ENCODE peak calls at places on chromosome 3, in four cellular contexts. N is cardiac muscle cell, G is brain microvascular endothelial cell, T is IMR-90. Y is an unnamed sample. For H3K36me3, the result is how much of the 10 kb centered on the place peaks cover.

GRCh38 chr3:105598047-105598796 is 231.5 kb downstream of the ALCAM start:
- DNase-seq in N (peak), G (peak), T (peak), Y (peak)

GRCh38 chr3:124352143-124352528 is 360.2 kb upstream of the ROPN1 start:
- DNase-seq in T (no peak), G (no peak), N (no peak), Y (no peak)

GRCh38 chr3:9778102-9778501 is 8.4 kb upstream of the CAMK1 start:
- DNase-seq in T (peak), N (peak), G (peak), Y (peak)

GRCh38 chr3:54356299-54357037 is 234.1 kb downstream of the CACNA2D3 start:
- DNase-seq in G (no peak), N (peak), T (no peak), Y (no peak)

GRCh38 chr3:44065311-44065710 is 176.4 kb upstream of the TOPAZ1 start:
- DNase-seq in G (no peak), N (peak), T (no peak), Y (no peak)

GRCh38 chr3:14634763-14635400 is 16.7 kb upstream of the CCDC174 start:
- DNase-seq in G (no peak), N (no peak), T (peak), Y (no peak)

GRCh38 chr3:157079677-157080369 is 80.1 kb downstream of the CCNL1 start:
- DNase-seq in N (peak), G (no peak), T (no peak), Y (no peak)

GRCh38 chr3:146507331-146508120 is 36.9 kb downstream of the PLSCR1 start:
- DNase-seq in T (no peak), N (no peak), G (no peak), Y (no peak)

GRCh38 chr3:118785415-118785814 is 249.2 kb downstream of the IGSF11 start:
- DNase-seq in T (no peak), N (no peak), G (no peak), Y (no peak)

GRCh38 chr3:23809840-23810341 is 4.1 kb downstream of the UBE2E1 start:
- DNase-seq in G (no peak), N (no peak), T (no peak), Y (no peak)

GRCh38 chr3:55060921-55061555 is 133.2 kb upstream of the LRTM1 start:
- DNase-seq in N (no peak), T (peak), G (no peak), Y (no peak)

GRCh38 chr3:134427400-134428111 is 53.3 kb upstream of the AMOTL2 start:
- DNase-seq in T (peak), G (peak), N (peak), Y (peak)

GRCh38 chr3:86998551-86998950 is 7.6 kb upstream of the VGLL3 start:
- DNase-seq in T (no peak), G (no peak), N (no peak), Y (no peak)

GRCh38 chr3:30232546-30232945 is 373.9 kb upstream of the TGFBR2 start:
- DNase-seq in G (no peak), T (no peak), N (no peak), Y (no peak)

GRCh38 chr3:110413807-110414748 is 657.5 kb upstream of the NECTIN3 start:
- DNase-seq in N (peak), G (peak), T (peak), Y (no peak)

GRCh38 chr3:166282931-166283330 is 445.7 kb upstream of the BCHE start:
- DNase-seq in T (no peak), G (no peak), N (no peak), Y (no peak)

GRCh38 chr3:129320825-129321487 is 42.3 kb downstream of the HMCES start:
- DNase-seq in G (no peak), N (no peak), T (no peak), Y (no peak)

GRCh38 chr3:154656496-154656895 is 226.5 kb upstream of the GPR149 start:
- DNase-seq in T (no peak), N (no peak), G (no peak), Y (no peak)

DNA sequence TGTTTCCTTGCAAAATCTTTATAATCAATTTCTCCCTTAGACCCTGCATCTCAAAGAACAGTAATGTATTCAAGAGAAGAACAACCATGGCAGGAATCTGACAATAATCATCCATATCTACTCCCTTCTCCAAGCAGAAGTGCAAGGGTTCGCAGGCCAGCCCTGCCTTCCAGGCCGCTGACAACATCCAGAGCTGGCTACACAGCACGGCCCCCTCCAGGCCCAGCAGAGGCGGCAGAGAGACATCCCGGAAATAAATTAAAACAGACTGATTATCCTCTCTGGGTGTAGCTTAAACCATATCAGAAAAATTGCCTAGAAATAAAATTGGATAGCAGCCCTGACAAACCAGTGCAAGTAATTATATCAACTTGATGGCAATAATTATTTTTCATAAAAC is 223.3 kb downstream of the FAM43A start:
- DNase-seq in N (peak), G (no peak), T (no peak), Y (no peak)
- TF ChIP-seq CTCF in N (peak), G (no peak), T (no peak), Y (no peak)

GRCh38 chr3:107238787-107239186 is 138.5 kb upstream of the CCDC54 start:
- DNase-seq in N (no peak), T (no peak), G (no peak), Y (no peak)

GRCh38 chr3:107235193-107235922 is 141.9 kb upstream of the CCDC54 start:
- DNase-seq in T (peak), G (peak), N (peak), Y (no peak)

GRCh38 chr3:107239703-107240102 is 137.5 kb upstream of the CCDC54 start:
- DNase-seq in G (no peak), N (no peak), T (no peak), Y (no peak)

GRCh38 chr3:107236661-107237375 is 140.4 kb upstream of the CCDC54 start:
- DNase-seq in N (no peak), T (no peak), G (no peak), Y (no peak)

GRCh38 chr3:107235923-107236315 is 141.3 kb upstream of the CCDC54 start:
- DNase-seq in N (peak), T (peak), G (peak), Y (peak)
- H3K4me3 ChIP-seq in N (no peak), T (peak), G (peak), Y (peak)

GRCh38 chr3:108554913-108555571 is 34.2 kb downstream of the CIP2A start:
- DNase-seq in T (no peak), G (no peak), N (no peak), Y (no peak)
- H3K36me3 ChIP-seq in T (under half), G (under half), N (under half), Y (under half)

GRCh38 chr3:143974877-143975238 is 3.2 kb downstream of the DIPK2A start:
- DNase-seq in N (no peak), T (peak), G (no peak), Y (no peak)

GRCh38 chr3:143974181-143974876 is 2.7 kb downstream of the DIPK2A start:
- DNase-seq in G (no peak), N (no peak), T (no peak), Y (no peak)

GRCh38 chr3:143977326-143978262 is 6.0 kb downstream of the DIPK2A start:
- DNase-seq in G (no peak), T (peak), N (peak), Y (no peak)

GRCh38 chr3:143973352-143974021 is 1.9 kb downstream of the DIPK2A start:
- DNase-seq in T (peak), G (peak), N (peak), Y (no peak)

DNA sequence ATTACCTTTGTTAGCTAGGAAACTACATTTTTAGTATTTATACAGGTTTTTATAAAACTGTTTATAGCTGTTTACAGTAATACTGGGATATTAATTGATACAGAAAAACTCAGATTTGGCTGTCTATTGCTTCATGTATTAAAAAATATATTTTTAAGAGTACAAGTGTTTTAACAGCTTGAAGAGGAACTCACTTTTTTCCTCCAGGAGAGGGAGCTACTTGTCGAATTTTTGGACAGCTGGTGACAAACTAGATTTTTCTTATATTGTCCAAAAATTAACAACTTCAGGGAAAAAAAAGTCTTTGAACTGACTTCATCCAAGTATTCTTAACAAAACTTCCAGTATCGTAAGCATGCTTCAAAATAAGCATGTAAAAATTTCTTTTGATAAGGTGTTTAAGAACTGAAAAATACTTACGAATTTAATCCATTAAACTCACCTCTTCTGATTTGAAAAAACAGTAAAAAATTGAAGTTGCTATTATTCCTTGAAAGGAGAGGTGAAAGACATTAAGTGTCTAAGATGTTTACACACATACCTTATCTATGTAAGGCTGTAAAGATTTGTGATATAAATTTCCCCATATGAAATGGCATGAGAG is 4.0 kb downstream of the DIPK2A start:
- DNase-seq in T (peak), N (peak), G (peak), Y (no peak)
- TF ChIP-seq CTCF in T (peak), N (peak), G (peak), Y (peak)

GRCh38 chr3:71903141-71903540 is 118.2 kb upstream of the PROK2 start:
- DNase-seq in N (peak), G (no peak), T (no peak), Y (no peak)
- H3K4me3 ChIP-seq in N (no peak), G (no peak), T (no peak), Y (no peak)

GRCh38 chr3:67517781-67518180 is 136.6 kb downstream of the SUCLG2 start:
- DNase-seq in N (no peak), T (no peak), G (no peak), Y (no peak)

GRCh38 chr3:67515778-67516177 is 138.6 kb downstream of the SUCLG2 start:
- DNase-seq in G (no peak), N (peak), T (no peak), Y (no peak)

GRCh38 chr3:67521053-67521646 is 133.3 kb downstream of the SUCLG2 start:
- DNase-seq in G (no peak), T (no peak), N (no peak), Y (no peak)

GRCh38 chr3:67518196-67518595 is 136.2 kb downstream of the SUCLG2 start:
- DNase-seq in T (no peak), G (no peak), N (no peak), Y (no peak)

GRCh38 chr3:67516496-67516895 is 137.9 kb downstream of the SUCLG2 start:
- DNase-seq in G (no peak), N (no peak), T (no peak), Y (no peak)
- H3K36me3 ChIP-seq in G (under half), N (under half), T (under half), Y (under half)

GRCh38 chr3:185789134-185789533 is 35.7 kb downstream of the IGF2BP2 start:
- DNase-seq in G (no peak), T (no peak), N (no peak), Y (no peak)
- TF ChIP-seq CTCF in G (no peak), T (no peak), N (no peak), Y (no peak)

DNA sequence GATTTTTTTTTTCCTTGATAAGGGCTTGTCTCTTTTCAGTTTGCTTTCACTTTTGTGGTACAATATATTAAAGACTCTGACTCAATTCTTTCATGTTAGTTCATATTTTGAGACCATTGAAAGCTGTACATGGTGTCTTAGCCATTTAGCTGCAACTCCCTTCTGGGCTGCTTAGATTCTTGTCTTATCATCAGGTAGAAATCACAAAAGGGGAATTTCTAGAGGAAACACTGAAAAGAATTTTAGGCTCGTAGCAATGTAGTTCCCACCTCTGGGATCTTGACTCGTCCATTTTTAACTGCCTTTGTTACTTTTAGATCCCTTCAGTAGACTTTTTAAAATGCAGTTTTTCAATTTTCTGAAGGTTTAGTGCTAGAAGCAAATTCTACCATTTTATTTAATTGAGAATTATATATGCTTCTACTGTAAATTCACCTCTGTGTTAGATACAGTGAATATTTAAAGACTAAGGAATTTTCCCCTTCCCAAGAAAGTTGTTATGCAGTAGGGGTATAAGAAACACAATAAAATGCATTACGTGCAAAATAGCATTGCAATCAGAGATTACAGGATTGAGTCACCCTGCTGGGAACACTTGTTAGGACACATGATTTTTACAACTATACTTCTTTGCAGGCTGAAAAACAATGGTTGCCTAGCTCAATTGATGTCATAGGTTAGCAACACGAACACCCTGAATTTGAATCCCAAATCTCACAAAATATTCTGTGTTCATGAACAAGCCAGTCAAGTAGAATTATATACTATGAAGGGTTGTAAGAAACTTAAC is 772.7 kb downstream of the PDCD6IP start:
- DNase-seq in N (peak), G (no peak), T (no peak), Y (no peak)
- H3K4me3 ChIP-seq in N (no peak), G (no peak), T (no peak), Y (no peak)

GRCh38 chr3:52650437-52650836 is 35.3 kb downstream of the PBRM1 start:
- DNase-seq in G (peak), T (peak), N (peak), Y (no peak)

GRCh38 chr3:52649461-52650210 is 36.1 kb downstream of the PBRM1 start:
- DNase-seq in N (peak), G (no peak), T (peak), Y (no peak)

DNA sequence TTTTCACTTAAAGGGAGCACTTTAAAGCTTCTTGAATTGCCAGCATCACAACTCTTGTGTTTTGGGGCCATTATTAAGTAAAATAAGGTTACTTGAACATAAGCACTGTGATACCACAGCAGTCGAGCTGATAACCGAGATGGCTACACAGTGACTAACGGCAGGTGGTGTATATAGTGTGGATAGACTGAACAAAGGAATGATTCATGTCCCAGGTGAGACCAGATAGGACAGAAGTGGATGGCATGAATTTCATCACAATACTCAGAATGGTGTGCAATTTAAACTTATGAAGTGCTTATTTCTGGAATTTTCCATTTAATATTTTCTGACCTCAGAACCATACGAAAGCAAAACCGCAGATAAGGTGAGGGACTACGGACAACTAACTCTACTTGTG is 40.2 kb downstream of the PBRM1 start:
- DNase-seq in G (no peak), T (no peak), N (no peak), Y (no peak)
- H3K36me3 ChIP-seq in G (under half), T (under half), N (half or more), Y (under half)